ENCODE peak calls at places on chromosome 17, in five cellular contexts. One of them, this sample, is unnamed.
A peak's percentile ranks its signal among the peaks of the same experiment; 100 is the strongest.

GRCh38 chr17:16433514-16433913 is 18.1 kb downstream of the TRPV2 start:
- DNase-seq in prostate gland: no peak
- DNase-seq in tibial nerve: no peak
- DNase-seq in testis: no peak
- DNase-seq in mesothelial cell of epicardium: no peak
- DNase-seq in this sample: no peak

GRCh38 chr17:49361129-49361901 is 735 bp downstream of the ZNF652 start:
- DNase-seq in prostate gland: peak; percentile 36
- DNase-seq in tibial nerve: peak; percentile 20
- DNase-seq in testis: peak; percentile 64
- DNase-seq in mesothelial cell of epicardium: peak; percentile 65
- DNase-seq in this sample: peak; percentile 71

GRCh38 chr17:43753488-43754129 is 5.0 kb downstream of the SOST start:
- DNase-seq in prostate gland: no peak
- DNase-seq in tibial nerve: no peak
- DNase-seq in testis: no peak
- DNase-seq in mesothelial cell of epicardium: no peak
- DNase-seq in this sample: no peak

GRCh38 chr17:50686494-50687199 is 21.1 kb downstream of the ANKRD40 start:
- DNase-seq in prostate gland: peak; percentile 68
- DNase-seq in tibial nerve: no peak
- DNase-seq in testis: peak; percentile 87
- DNase-seq in mesothelial cell of epicardium: no peak
- DNase-seq in this sample: no peak

GRCh38 chr17:10192963-10193362 is 5.4 kb downstream of the GAS7 start:
- DNase-seq in prostate gland: no peak
- DNase-seq in tibial nerve: no peak
- DNase-seq in testis: no peak
- DNase-seq in mesothelial cell of epicardium: no peak
- DNase-seq in this sample: no peak

GRCh38 chr17:72381597-72382397 is 261.0 kb downstream of the SOX9 start:
- DNase-seq in prostate gland: no peak
- DNase-seq in tibial nerve: no peak
- DNase-seq in testis: no peak
- DNase-seq in mesothelial cell of epicardium: no peak
- DNase-seq in this sample: no peak

GRCh38 chr17:57508706-57509105 is 236.4 kb downstream of the CCDC182 start:
- DNase-seq in prostate gland: no peak
- DNase-seq in tibial nerve: no peak
- DNase-seq in testis: no peak
- DNase-seq in mesothelial cell of epicardium: no peak
- DNase-seq in this sample: no peak

GRCh38 chr17:48510761-48511604 is 19.8 kb downstream of the HOXB1 start:
- DNase-seq in prostate gland: no peak
- DNase-seq in tibial nerve: no peak
- DNase-seq in testis: no peak
- DNase-seq in mesothelial cell of epicardium: no peak
- DNase-seq in this sample: no peak

GRCh38 chr17:57506253-57506911 is 238.7 kb downstream of the CCDC182 start:
- DNase-seq in prostate gland: no peak
- DNase-seq in tibial nerve: no peak
- DNase-seq in testis: no peak
- DNase-seq in mesothelial cell of epicardium: no peak
- DNase-seq in this sample: no peak

GRCh38 chr17:36525113-36525512 is 9.6 kb downstream of the MYO19 start:
- DNase-seq in prostate gland: no peak
- DNase-seq in tibial nerve: no peak
- DNase-seq in testis: no peak
- DNase-seq in mesothelial cell of epicardium: peak; percentile 19
- DNase-seq in this sample: no peak

GRCh38 chr17:27603870-27604794 is 26.9 kb upstream of the LGALS9 start:
- DNase-seq in prostate gland: no peak
- DNase-seq in tibial nerve: no peak
- DNase-seq in testis: no peak
- DNase-seq in mesothelial cell of epicardium: no peak
- DNase-seq in this sample: no peak

GRCh38 chr17:11330871-11331270 is 89.9 kb downstream of the SHISA6 start:
- DNase-seq in prostate gland: no peak
- DNase-seq in tibial nerve: no peak
- DNase-seq in testis: peak; percentile 51
- DNase-seq in mesothelial cell of epicardium: peak; percentile 49
- DNase-seq in this sample: no peak

GRCh38 chr17:44198721-44199552 is 747 bp downstream of the ATXN7L3 start:
- DNase-seq in prostate gland: peak; percentile 49
- DNase-seq in tibial nerve: no peak
- DNase-seq in testis: peak; percentile 58
- DNase-seq in mesothelial cell of epicardium: peak; percentile 66
- DNase-seq in this sample: peak; percentile 67

GRCh38 chr17:41404024-41404651 is 6.7 kb upstream of the KRT31 start:
- DNase-seq in prostate gland: no peak
- DNase-seq in tibial nerve: no peak
- DNase-seq in testis: no peak
- DNase-seq in mesothelial cell of epicardium: no peak
- DNase-seq in this sample: no peak

GRCh38 chr17:34980681-34981537 is 597 bp downstream of the LIG3 start:
- DNase-seq in prostate gland: peak; percentile 76
- DNase-seq in tibial nerve: peak; percentile 71
- DNase-seq in testis: peak; percentile 83
- DNase-seq in mesothelial cell of epicardium: peak; percentile 69
- DNase-seq in this sample: peak; percentile 92

GRCh38 chr17:9979463-9979995 is 74.5 kb upstream of the RCVRN start:
- DNase-seq in prostate gland: no peak
- DNase-seq in tibial nerve: no peak
- DNase-seq in testis: no peak
- DNase-seq in mesothelial cell of epicardium: no peak
- DNase-seq in this sample: no peak

GRCh38 chr17:61638087-61638486 is 47.1 kb upstream of the NACA2 start:
- DNase-seq in prostate gland: no peak
- DNase-seq in tibial nerve: no peak
- DNase-seq in testis: no peak
- DNase-seq in mesothelial cell of epicardium: no peak
- DNase-seq in this sample: no peak

GRCh38 chr17:61632826-61633225 is 41.8 kb upstream of the NACA2 start:
- DNase-seq in prostate gland: no peak
- DNase-seq in tibial nerve: no peak
- DNase-seq in testis: no peak
- DNase-seq in mesothelial cell of epicardium: no peak
- DNase-seq in this sample: no peak

GRCh38 chr17:61634011-61634539 is 43.1 kb upstream of the NACA2 start:
- DNase-seq in prostate gland: no peak
- DNase-seq in tibial nerve: no peak
- DNase-seq in testis: no peak
- DNase-seq in mesothelial cell of epicardium: no peak
- DNase-seq in this sample: no peak

GRCh38 chr17:61634942-61635538 is 44.0 kb upstream of the NACA2 start:
- DNase-seq in prostate gland: no peak
- DNase-seq in tibial nerve: no peak
- DNase-seq in testis: no peak
- DNase-seq in mesothelial cell of epicardium: no peak
- DNase-seq in this sample: no peak

DNA sequence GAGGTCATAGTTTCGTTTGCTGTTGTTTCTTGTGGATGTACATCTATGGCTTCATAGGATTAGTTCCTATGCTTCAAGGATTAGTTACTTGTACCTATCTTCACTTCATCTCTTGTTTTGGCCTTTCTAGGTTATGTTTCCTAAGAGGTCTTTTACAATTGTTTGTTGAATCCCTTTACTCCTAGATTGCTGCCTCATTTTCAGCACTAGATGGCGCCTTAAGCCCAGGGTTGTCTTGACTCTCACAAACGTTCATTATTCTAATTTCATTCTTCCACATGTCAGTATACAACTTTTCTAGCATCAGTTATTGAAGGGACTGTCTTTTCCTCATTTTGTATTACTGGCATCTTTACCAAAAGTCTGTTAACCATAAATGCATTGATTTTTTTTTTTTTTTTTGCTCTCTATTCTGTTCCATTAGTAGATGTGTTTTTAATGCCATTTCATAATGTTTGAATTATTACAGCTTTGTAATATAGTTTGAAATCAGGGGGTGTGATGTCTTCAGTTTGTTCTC is 45.0 kb upstream of the NACA2 start:
- DNase-seq in prostate gland: peak; percentile 17
- DNase-seq in tibial nerve: peak; percentile 6
- DNase-seq in testis: peak; percentile 60
- DNase-seq in mesothelial cell of epicardium: no peak
- DNase-seq in this sample: no peak
- TF ChIP-seq CTCF in prostate gland: peak; percentile 11
- TF ChIP-seq CTCF in tibial nerve: no peak
- TF ChIP-seq CTCF in testis: peak; percentile 17
- TF ChIP-seq CTCF in mesothelial cell of epicardium: no peak
- TF ChIP-seq CTCF in this sample: peak; percentile 70

GRCh38 chr17:45234641-45235040 is 13.0 kb downstream of the FMNL1 start:
- DNase-seq in prostate gland: no peak
- DNase-seq in tibial nerve: no peak
- DNase-seq in testis: no peak
- DNase-seq in mesothelial cell of epicardium: no peak
- DNase-seq in this sample: no peak
- TF ChIP-seq CTCF in prostate gland: no peak
- TF ChIP-seq CTCF in tibial nerve: no peak
- TF ChIP-seq CTCF in testis: no peak
- TF ChIP-seq CTCF in mesothelial cell of epicardium: peak; percentile 12
- TF ChIP-seq CTCF in this sample: no peak

DNA sequence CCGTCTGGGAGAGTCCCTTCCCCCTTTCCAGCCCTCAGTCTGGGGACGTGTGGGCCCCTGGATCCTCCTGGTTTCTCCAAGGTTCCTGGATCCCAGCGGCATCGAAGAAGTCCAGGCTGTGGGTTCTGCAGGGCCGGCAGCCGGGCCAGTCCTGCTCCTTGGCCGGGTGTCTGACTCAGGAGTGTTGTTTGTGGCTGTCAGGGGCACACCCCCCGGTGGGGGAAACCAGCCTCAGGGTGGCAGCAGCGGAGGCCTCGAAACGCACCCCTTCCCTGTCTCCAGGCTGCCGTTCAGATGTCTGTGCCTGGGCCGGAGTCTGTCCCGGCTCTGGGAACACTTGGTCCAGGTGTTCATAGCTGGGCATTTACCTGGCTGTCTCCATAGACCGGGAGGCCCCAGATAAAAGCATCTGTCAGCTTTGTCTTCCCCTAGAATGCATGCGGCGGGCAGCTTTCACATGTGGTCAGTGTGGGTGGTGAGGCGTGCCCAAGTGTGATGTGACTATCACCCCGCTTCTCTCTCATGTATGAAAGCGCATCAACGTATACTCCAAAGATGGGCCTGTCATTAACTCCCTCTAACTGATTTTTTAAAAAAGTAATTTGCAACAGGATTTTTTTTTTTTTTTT is 3.6 kb upstream of the RAP1GAP2 start:
- DNase-seq in prostate gland: no peak
- DNase-seq in tibial nerve: no peak
- DNase-seq in testis: no peak
- DNase-seq in mesothelial cell of epicardium: no peak
- DNase-seq in this sample: no peak
- TF ChIP-seq CTCF in prostate gland: no peak
- TF ChIP-seq CTCF in tibial nerve: no peak
- TF ChIP-seq CTCF in testis: no peak
- TF ChIP-seq CTCF in mesothelial cell of epicardium: no peak
- TF ChIP-seq CTCF in this sample: no peak

DNA sequence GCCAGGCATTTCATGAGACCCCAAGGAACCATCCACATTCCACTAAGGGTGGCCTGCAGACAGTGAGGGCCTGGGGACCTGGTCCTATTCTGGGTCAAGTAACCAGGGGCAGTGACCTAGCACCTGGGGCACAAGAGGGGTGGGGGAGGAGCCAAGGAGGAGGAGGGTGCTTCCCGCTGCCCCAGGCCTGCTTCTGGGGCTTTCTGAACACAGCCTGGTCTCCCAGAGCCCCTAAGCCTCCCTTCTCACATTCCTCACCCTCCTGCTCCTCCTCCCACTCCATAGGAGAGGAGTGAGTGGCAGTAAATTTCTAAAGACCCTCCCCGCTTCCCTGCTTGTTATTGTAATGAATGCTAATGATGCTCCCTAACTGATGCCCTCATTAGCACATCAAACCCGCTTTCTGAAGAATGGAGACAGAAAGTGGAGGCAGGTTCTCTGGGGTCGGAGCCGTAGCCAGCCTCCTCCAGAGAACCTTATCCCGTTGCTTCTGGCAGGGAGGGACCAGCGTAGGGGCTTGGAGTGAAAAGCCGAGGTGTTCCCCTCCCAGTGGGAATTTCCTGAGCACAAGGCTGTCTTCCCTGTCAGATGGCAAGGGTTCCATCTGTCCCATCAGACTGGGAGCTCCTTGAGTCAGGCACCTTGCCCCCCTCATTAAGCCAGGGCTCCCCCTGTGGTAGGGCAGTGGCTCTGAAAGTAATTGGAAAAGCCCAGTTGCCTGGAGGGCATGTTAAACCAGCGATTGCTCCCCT is 3.7 kb upstream of the SRCIN1 start:
- DNase-seq in prostate gland: no peak
- DNase-seq in tibial nerve: no peak
- DNase-seq in testis: no peak
- DNase-seq in mesothelial cell of epicardium: no peak
- DNase-seq in this sample: no peak
- TF ChIP-seq CTCF in prostate gland: no peak
- TF ChIP-seq CTCF in tibial nerve: no peak
- TF ChIP-seq CTCF in testis: no peak
- TF ChIP-seq CTCF in mesothelial cell of epicardium: no peak
- TF ChIP-seq CTCF in this sample: no peak

This sample was measured in activated B cell treated with CpG ODN at 0.5 μM for 24 hours.